ENCODE peak calls at places on chromosomes 2 and 18, in six cellular contexts. One of them, this sample, is unnamed.
A peak's percentile ranks its signal among the peaks of the same experiment; 100 is the strongest.

GRCh38 chr2:101766871-101767739 is 69.6 kb downstream of the MAP4K4 start:
- DNase-seq in fibroblast of villous mesenchyme: peak; percentile 80
- DNase-seq in upper lobe of right lung: no peak
- DNase-seq in neural progenitor cell: peak; percentile 89
- DNase-seq in cardiac muscle cell: peak; percentile 89
- DNase-seq in GM20000: no peak
- DNase-seq in this sample: no peak

GRCh38 chr18:13427354-13427753 is 208.8 kb downstream of the LDLRAD4 start:
- DNase-seq in fibroblast of villous mesenchyme: no peak
- DNase-seq in upper lobe of right lung: no peak
- DNase-seq in neural progenitor cell: no peak
- DNase-seq in cardiac muscle cell: no peak
- DNase-seq in GM20000: no peak
- DNase-seq in this sample: no peak

GRCh38 chr2:234932591-234933168 is 19.1 kb upstream of the SH3BP4 start:
- DNase-seq in fibroblast of villous mesenchyme: no peak
- DNase-seq in upper lobe of right lung: no peak
- DNase-seq in neural progenitor cell: peak; percentile 73
- DNase-seq in cardiac muscle cell: no peak
- DNase-seq in GM20000: no peak
- DNase-seq in this sample: no peak

GRCh38 chr2:200302940-200303727 is 3.4 kb upstream of the SPATS2L start:
- DNase-seq in fibroblast of villous mesenchyme: no peak
- DNase-seq in upper lobe of right lung: no peak
- DNase-seq in neural progenitor cell: no peak
- DNase-seq in cardiac muscle cell: peak; percentile 46
- DNase-seq in GM20000: no peak
- DNase-seq in this sample: no peak

GRCh38 chr2:64422466-64422865 is 31.5 kb upstream of the LGALSL start:
- DNase-seq in fibroblast of villous mesenchyme: no peak
- DNase-seq in upper lobe of right lung: no peak
- DNase-seq in neural progenitor cell: no peak
- DNase-seq in cardiac muscle cell: no peak
- DNase-seq in GM20000: no peak
- DNase-seq in this sample: no peak

GRCh38 chr2:233706720-233707119 is 6.0 kb upstream of the UGT1A5 start:
- DNase-seq in fibroblast of villous mesenchyme: peak; percentile 34
- DNase-seq in upper lobe of right lung: no peak
- DNase-seq in neural progenitor cell: no peak
- DNase-seq in cardiac muscle cell: peak; percentile 53
- DNase-seq in GM20000: no peak
- DNase-seq in this sample: no peak

GRCh38 chr2:10361220-10361588 is 58.5 kb downstream of the HPCAL1 start:
- DNase-seq in fibroblast of villous mesenchyme: peak; percentile 43
- DNase-seq in upper lobe of right lung: no peak
- DNase-seq in neural progenitor cell: peak; percentile 52
- DNase-seq in cardiac muscle cell: peak; percentile 56
- DNase-seq in GM20000: no peak
- DNase-seq in this sample: no peak

GRCh38 chr2:109692013-109692738 is 78.0 kb downstream of the SOWAHC start:
- DNase-seq in fibroblast of villous mesenchyme: no peak
- DNase-seq in upper lobe of right lung: peak; percentile 68
- DNase-seq in neural progenitor cell: no peak
- DNase-seq in cardiac muscle cell: peak; percentile 38
- DNase-seq in GM20000: no peak
- DNase-seq in this sample: no peak

GRCh38 chr2:101263377-101263800 is 10.7 kb downstream of the CNOT11 start:
- DNase-seq in fibroblast of villous mesenchyme: no peak
- DNase-seq in upper lobe of right lung: no peak
- DNase-seq in neural progenitor cell: no peak
- DNase-seq in cardiac muscle cell: no peak
- DNase-seq in GM20000: no peak
- DNase-seq in this sample: no peak

GRCh38 chr2:113240150-113240914 is 38.4 kb downstream of the PAX8 start:
- DNase-seq in fibroblast of villous mesenchyme: peak; percentile 95
- DNase-seq in upper lobe of right lung: peak; percentile 86
- DNase-seq in neural progenitor cell: no peak
- DNase-seq in cardiac muscle cell: peak; percentile 94
- DNase-seq in GM20000: no peak
- DNase-seq in this sample: peak; percentile 95

GRCh38 chr2:232534940-232535735 is 4.4 kb upstream of the CHRNG start:
- DNase-seq in fibroblast of villous mesenchyme: no peak
- DNase-seq in upper lobe of right lung: peak; percentile 62
- DNase-seq in neural progenitor cell: no peak
- DNase-seq in cardiac muscle cell: no peak
- DNase-seq in GM20000: no peak
- DNase-seq in this sample: no peak

GRCh38 chr2:232535761-232536530 is 3.5 kb upstream of the CHRNG start:
- DNase-seq in fibroblast of villous mesenchyme: no peak
- DNase-seq in upper lobe of right lung: no peak
- DNase-seq in neural progenitor cell: no peak
- DNase-seq in cardiac muscle cell: no peak
- DNase-seq in GM20000: no peak
- DNase-seq in this sample: no peak

GRCh38 chr2:232538671-232539070 is 821 bp upstream of the CHRNG start:
- DNase-seq in fibroblast of villous mesenchyme: no peak
- DNase-seq in upper lobe of right lung: peak; percentile 60
- DNase-seq in neural progenitor cell: no peak
- DNase-seq in cardiac muscle cell: no peak
- DNase-seq in GM20000: no peak
- DNase-seq in this sample: no peak

GRCh38 chr2:232537499-232537898 is 2.0 kb upstream of the CHRNG start:
- DNase-seq in fibroblast of villous mesenchyme: no peak
- DNase-seq in upper lobe of right lung: peak; percentile 23
- DNase-seq in neural progenitor cell: no peak
- DNase-seq in cardiac muscle cell: no peak
- DNase-seq in GM20000: no peak
- DNase-seq in this sample: no peak

DNA sequence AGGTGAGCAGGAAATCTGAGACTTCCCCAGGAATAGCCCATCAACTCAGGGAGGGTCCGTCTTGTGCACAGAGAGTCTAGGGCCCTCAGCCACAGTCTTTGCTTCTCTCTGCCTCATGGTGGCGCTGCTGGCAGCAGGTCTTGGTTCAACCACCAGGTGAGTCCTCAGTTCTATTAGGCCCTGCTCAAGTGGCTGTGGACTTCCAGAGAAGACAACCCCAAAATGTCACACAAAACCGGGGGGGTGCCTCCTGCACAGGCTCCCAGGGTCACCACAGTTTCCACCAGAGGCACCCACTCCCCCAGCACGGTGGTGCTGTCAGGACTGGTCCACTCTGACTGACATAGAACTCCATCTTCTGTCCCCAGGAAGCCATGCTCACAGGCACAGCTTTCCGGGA is 2.4 kb upstream of the CHRNG start:
- DNase-seq in fibroblast of villous mesenchyme: no peak
- DNase-seq in upper lobe of right lung: peak; percentile 68
- DNase-seq in neural progenitor cell: peak; percentile 58
- DNase-seq in cardiac muscle cell: no peak
- DNase-seq in GM20000: no peak
- DNase-seq in this sample: no peak
- TF ChIP-seq CTCF in fibroblast of villous mesenchyme: peak; percentile 29
- TF ChIP-seq CTCF in upper lobe of right lung: peak; percentile 28
- TF ChIP-seq CTCF in neural progenitor cell: peak; percentile 69
- TF ChIP-seq CTCF in cardiac muscle cell: peak; percentile 31
- TF ChIP-seq CTCF in GM20000: no peak
- TF ChIP-seq CTCF in this sample: no peak

GRCh38 chr2:202883987-202884675 is 12.6 kb upstream of the ICA1L start:
- DNase-seq in fibroblast of villous mesenchyme: peak; percentile 5
- DNase-seq in upper lobe of right lung: no peak
- DNase-seq in neural progenitor cell: no peak
- DNase-seq in cardiac muscle cell: peak; percentile 29
- DNase-seq in GM20000: no peak
- DNase-seq in this sample: no peak
- TF ChIP-seq CTCF in fibroblast of villous mesenchyme: peak; percentile 36
- TF ChIP-seq CTCF in upper lobe of right lung: no peak
- TF ChIP-seq CTCF in neural progenitor cell: no peak
- TF ChIP-seq CTCF in cardiac muscle cell: peak; percentile 20
- TF ChIP-seq CTCF in GM20000: no peak
- TF ChIP-seq CTCF in this sample: no peak

GRCh38 chr2:188979119-188979729 is 5.1 kb downstream of the COL3A1 start:
- DNase-seq in fibroblast of villous mesenchyme: peak; percentile 84
- DNase-seq in upper lobe of right lung: no peak
- DNase-seq in neural progenitor cell: no peak
- DNase-seq in cardiac muscle cell: peak; percentile 67
- DNase-seq in GM20000: no peak
- DNase-seq in this sample: no peak

GRCh38 chr2:188978291-188979081 is 4.3 kb downstream of the COL3A1 start:
- DNase-seq in fibroblast of villous mesenchyme: peak; percentile 86
- DNase-seq in upper lobe of right lung: no peak
- DNase-seq in neural progenitor cell: peak; percentile 62
- DNase-seq in cardiac muscle cell: peak; percentile 89
- DNase-seq in GM20000: peak; percentile 38
- DNase-seq in this sample: no peak

GRCh38 chr2:188974184-188974583 is at the start of gene COL3A1:
- DNase-seq in fibroblast of villous mesenchyme: peak; percentile 96
- DNase-seq in upper lobe of right lung: no peak
- DNase-seq in neural progenitor cell: no peak
- DNase-seq in cardiac muscle cell: peak; percentile 95
- DNase-seq in GM20000: no peak
- DNase-seq in this sample: peak; percentile 84

GRCh38 chr2:188975497-188976102 is 1.4 kb downstream of the COL3A1 start:
- DNase-seq in fibroblast of villous mesenchyme: peak; percentile 92
- DNase-seq in upper lobe of right lung: no peak
- DNase-seq in neural progenitor cell: no peak
- DNase-seq in cardiac muscle cell: peak; percentile 98
- DNase-seq in GM20000: no peak
- DNase-seq in this sample: no peak

DNA sequence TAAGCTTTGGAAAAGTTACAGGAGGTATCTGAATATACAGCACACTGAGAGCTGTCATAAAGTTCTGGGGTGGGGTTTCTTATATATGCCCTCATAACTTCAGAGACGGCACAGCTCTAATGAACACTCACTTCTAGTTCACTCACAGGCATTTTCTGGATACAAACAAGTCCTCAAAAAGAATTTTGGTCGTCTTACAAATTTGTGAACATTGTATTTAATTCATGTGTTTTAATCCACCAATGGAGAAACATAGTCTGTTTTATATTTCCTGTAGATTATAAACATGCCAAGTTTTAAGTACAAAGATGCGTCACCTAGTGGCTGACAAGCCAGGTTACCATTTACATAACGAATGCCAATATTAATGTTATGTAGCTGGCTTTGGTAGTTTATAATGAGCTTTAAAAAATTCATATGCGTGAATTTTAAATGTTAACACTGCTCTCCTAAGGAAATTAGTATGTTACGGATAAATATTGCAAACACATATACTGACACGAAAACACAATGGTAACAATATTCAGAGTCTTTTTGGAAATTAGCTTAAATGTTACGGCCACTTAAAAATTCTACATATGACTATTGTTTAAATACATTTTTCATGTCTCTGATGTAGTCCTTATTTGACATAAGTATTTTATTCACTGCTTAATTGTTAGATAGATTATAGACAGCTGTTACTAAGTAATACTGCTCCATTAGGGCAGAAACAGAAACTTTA is 2.5 kb downstream of the COL3A1 start:
- DNase-seq in fibroblast of villous mesenchyme: peak; percentile 83
- DNase-seq in upper lobe of right lung: no peak
- DNase-seq in neural progenitor cell: no peak
- DNase-seq in cardiac muscle cell: peak; percentile 80
- DNase-seq in GM20000: no peak
- DNase-seq in this sample: no peak
- TF ChIP-seq CTCF in fibroblast of villous mesenchyme: peak; percentile 36
- TF ChIP-seq CTCF in upper lobe of right lung: peak; percentile 47
- TF ChIP-seq CTCF in neural progenitor cell: peak; percentile 7
- TF ChIP-seq CTCF in cardiac muscle cell: peak; percentile 60
- TF ChIP-seq CTCF in GM20000: peak; percentile 17
- TF ChIP-seq CTCF in this sample: peak; percentile 73

DNA sequence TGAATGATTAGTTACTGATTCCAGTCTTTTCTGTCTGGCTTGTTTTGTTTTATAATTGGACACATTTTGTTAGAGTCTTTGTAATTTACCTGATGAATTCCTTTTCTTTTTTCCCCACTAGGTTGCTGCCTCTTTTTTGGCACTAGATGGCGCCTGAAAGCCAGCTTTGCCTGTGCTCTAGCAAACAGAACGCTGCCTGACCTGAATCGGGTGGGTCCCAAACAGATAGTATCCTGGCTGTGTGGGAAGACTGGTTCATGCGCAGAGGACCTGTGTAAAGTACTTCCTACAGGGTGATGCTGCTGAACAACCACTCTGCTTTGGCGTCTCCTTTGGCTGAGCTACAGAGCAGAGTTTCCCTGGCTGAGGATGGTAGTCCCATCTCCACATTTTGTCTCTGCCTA is 288.2 kb downstream of the IKZF2 start:
- DNase-seq in fibroblast of villous mesenchyme: peak; percentile 10
- DNase-seq in upper lobe of right lung: peak; percentile 42
- DNase-seq in neural progenitor cell: peak; percentile 71
- DNase-seq in cardiac muscle cell: peak; percentile 24
- DNase-seq in GM20000: no peak
- DNase-seq in this sample: no peak
- TF ChIP-seq CTCF in fibroblast of villous mesenchyme: peak; percentile 34
- TF ChIP-seq CTCF in upper lobe of right lung: peak; percentile 38
- TF ChIP-seq CTCF in neural progenitor cell: peak; percentile 83
- TF ChIP-seq CTCF in cardiac muscle cell: peak; percentile 33
- TF ChIP-seq CTCF in GM20000: no peak
- TF ChIP-seq CTCF in this sample: peak; percentile 43

GRCh38 chr2:23413641-23414040 is 28.7 kb downstream of the KLHL29 start:
- DNase-seq in fibroblast of villous mesenchyme: no peak
- DNase-seq in upper lobe of right lung: no peak
- DNase-seq in neural progenitor cell: no peak
- DNase-seq in cardiac muscle cell: no peak
- DNase-seq in GM20000: no peak
- DNase-seq in this sample: no peak

GRCh38 chr2:23412556-23413155 is 27.7 kb downstream of the KLHL29 start:
- DNase-seq in fibroblast of villous mesenchyme: peak; percentile 45
- DNase-seq in upper lobe of right lung: no peak
- DNase-seq in neural progenitor cell: no peak
- DNase-seq in cardiac muscle cell: peak; percentile 77
- DNase-seq in GM20000: no peak
- DNase-seq in this sample: no peak

GRCh38 chr2:23417310-23417709 is 32.3 kb downstream of the KLHL29 start:
- DNase-seq in fibroblast of villous mesenchyme: no peak
- DNase-seq in upper lobe of right lung: no peak
- DNase-seq in neural progenitor cell: no peak
- DNase-seq in cardiac muscle cell: no peak
- DNase-seq in GM20000: no peak
- DNase-seq in this sample: no peak

GRCh38 chr2:23414106-23414505 is 29.1 kb downstream of the KLHL29 start:
- DNase-seq in fibroblast of villous mesenchyme: no peak
- DNase-seq in upper lobe of right lung: no peak
- DNase-seq in neural progenitor cell: no peak
- DNase-seq in cardiac muscle cell: no peak
- DNase-seq in GM20000: no peak
- DNase-seq in this sample: no peak

GRCh38 chr2:23414876-23415275 is 29.9 kb downstream of the KLHL29 start:
- DNase-seq in fibroblast of villous mesenchyme: peak; percentile 27
- DNase-seq in upper lobe of right lung: no peak
- DNase-seq in neural progenitor cell: peak; percentile 32
- DNase-seq in cardiac muscle cell: no peak
- DNase-seq in GM20000: no peak
- DNase-seq in this sample: no peak
- TF ChIP-seq CTCF in fibroblast of villous mesenchyme: peak; percentile 38
- TF ChIP-seq CTCF in upper lobe of right lung: no peak
- TF ChIP-seq CTCF in neural progenitor cell: peak; percentile 36
- TF ChIP-seq CTCF in cardiac muscle cell: no peak
- TF ChIP-seq CTCF in GM20000: peak; percentile 17
- TF ChIP-seq CTCF in this sample: peak; percentile 22

This sample was measured in osteocyte.